ENCODE peak calls at places on chromosomes 4 and X, in nine cellular contexts. T, P, Z, Q, K, E, J, A and D are unnamed samples.

GRCh38 chr4:173505924-173506779 is 23.9 kb downstream of the HAND2 start:
- DNase-seq in P (peak; percentile 33), Q (peak; percentile 43), T (peak; percentile 54), K (no peak), E (no peak), J (peak; percentile 78), Z (no peak), A (peak; percentile 49), D (peak; percentile 27)

GRCh38 chr4:131001371-131001770 is 1905.4 kb downstream of the C4orf33 start:
- DNase-seq in A (no peak), T (peak; percentile 8), J (no peak), Z (no peak), Q (no peak), K (no peak), P (no peak), E (no peak), D (no peak)

GRCh38 chrX:133986008-133986683 is 752 bp upstream of the GPC3 start:
- DNase-seq in J (no peak), K (no peak), E (no peak), P (no peak), T (no peak), Z (no peak), A (no peak), Q (no peak), D (no peak)

GRCh38 chrX:47828984-47829383 is 7.7 kb upstream of the ZNF81 start:
- DNase-seq in A (no peak), K (no peak), Z (no peak), T (no peak), J (no peak), Q (no peak), P (no peak), E (no peak), D (no peak)

GRCh38 chr4:13907255-13907751 is 279.8 kb upstream of the BOD1L1 start:
- DNase-seq in P (peak; percentile 97), E (no peak), J (peak; percentile 95), Q (no peak), K (no peak), Z (no peak), T (peak; percentile 97), A (peak; percentile 92), D (no peak)

GRCh38 chrX:41406211-41406610 is 40.9 kb upstream of the NYX start:
- DNase-seq in P (no peak), E (no peak), T (peak; percentile 43), J (no peak), A (no peak), Z (no peak), K (no peak), Q (no peak), D (no peak)

GRCh38 chrX:70324326-70324725 is 34.4 kb downstream of the KIF4A start:
- DNase-seq in E (no peak), A (no peak), Z (no peak), J (no peak), T (no peak), P (no peak), Q (no peak), K (no peak), D (no peak)

GRCh38 chrX:46865281-46865680 is 28.4 kb downstream of the RP2 start:
- DNase-seq in J (peak; percentile 56), E (no peak), K (no peak), Z (no peak), P (peak; percentile 31), A (no peak), T (peak; percentile 67), Q (no peak), D (no peak)

GRCh38 chr4:100895572-100896197 is 377.9 kb upstream of the EMCN start:
- DNase-seq in K (no peak), E (no peak), P (no peak), Q (peak; percentile 55), J (peak; percentile 23), Z (no peak), A (peak; percentile 46), T (peak; percentile 8), D (no peak)

GRCh38 chr4:41751325-41752061 is 3.0 kb upstream of the PHOX2B start:
- DNase-seq in Z (no peak), J (no peak), E (no peak), P (no peak), A (no peak), T (no peak), K (no peak), Q (peak; percentile 8), D (no peak)

GRCh38 chrX:149648932-149649331 is 17.3 kb upstream of the TMEM185A start:
- DNase-seq in E (no peak), A (no peak), T (no peak), Q (no peak), J (no peak), P (no peak), Z (no peak), K (no peak), D (no peak)

GRCh38 chr4:59127748-59128147 is 2017.6 kb upstream of the IGFBP7 start:
- DNase-seq in E (no peak), J (no peak), Z (no peak), P (no peak), T (no peak), K (no peak), A (no peak), Q (no peak), D (no peak)

GRCh38 chr4:87188063-87188462 is 32.4 kb downstream of the KLHL8 start:
- DNase-seq in Q (no peak), Z (no peak), T (peak; percentile 5), K (no peak), P (no peak), J (peak; percentile 20), A (no peak), E (no peak), D (no peak)

GRCh38 chr4:89111833-89112563 is 665 bp downstream of the TIGD2 start:
- DNase-seq in T (peak; percentile 90), K (no peak), Q (no peak), Z (no peak), P (peak; percentile 86), A (peak; percentile 13), E (peak; percentile 38), J (peak; percentile 85), D (no peak)

GRCh38 chr4:2829933-2830451 is 13.7 kb upstream of the ADD1 start:
- DNase-seq in A (peak; percentile 88), P (peak; percentile 33), Q (no peak), J (no peak), Z (no peak), K (no peak), E (no peak), T (no peak), D (no peak)

GRCh38 chr4:27692098-27692679 is 831.5 kb downstream of the STIM2 start:
- DNase-seq in Z (no peak), A (peak; percentile 55), E (no peak), K (no peak), T (peak; percentile 74), P (peak; percentile 36), Q (peak; percentile 0), J (peak; percentile 50), D (no peak)

GRCh38 chr4:86033171-86033570 is 326.7 kb downstream of the MAPK10 start:
- DNase-seq in T (peak; percentile 56), Q (no peak), A (no peak), K (no peak), Z (peak; percentile 28), E (no peak), J (peak; percentile 97), P (peak; percentile 50), D (no peak)

GRCh38 chr4:140267576-140267975 is 105.9 kb upstream of the SCOC start:
- DNase-seq in A (no peak), Z (no peak), E (no peak), T (peak; percentile 67), Q (no peak), P (no peak), K (no peak), J (no peak), D (no peak)

GRCh38 chr4:26812049-26812729 is 48.5 kb upstream of the STIM2 start:
- DNase-seq in J (no peak), Z (no peak), E (no peak), T (no peak), A (no peak), Q (peak; percentile 14), P (no peak), K (no peak), D (no peak)

GRCh38 chr4:46123872-46124755 is at the start of gene GABRG1:
- DNase-seq in T (no peak), Z (peak; percentile 65), Q (no peak), P (no peak), A (no peak), E (no peak), K (no peak), J (no peak), D (no peak)

GRCh38 chrX:653316-653715 is 22.7 kb downstream of the SHOX start:
- DNase-seq in A (no peak), E (no peak), K (no peak), T (no peak), J (no peak), Z (no peak), P (no peak), Q (no peak), D (no peak)

GRCh38 chr4:57064811-57065711 is 45.1 kb downstream of the IGFBP7 start:
- DNase-seq in E (no peak), Z (no peak), J (peak; percentile 97), K (no peak), T (peak; percentile 98), P (peak; percentile 94), A (peak; percentile 66), Q (no peak), D (no peak)

GRCh38 chr4:40682298-40683101 is 52.8 kb upstream of the RBM47 start:
- DNase-seq in K (no peak), Q (no peak), J (no peak), A (no peak), P (no peak), T (no peak), E (no peak), Z (no peak), D (no peak)